ENCODE peak calls at places on chromosomes 2 and 18, in five cellular contexts. One of them, this sample, is unnamed.

GRCh38 chr2:156625360-156625995 is 189.3 kb downstream of the GPD2 start:
- DNase-seq in GM12878: no peak
- DNase-seq in B cell: no peak
- DNase-seq in HFFc6: no peak
- DNase-seq in A549: no peak
- DNase-seq in this sample: no peak

GRCh38 chr2:223723954-223724411 is 113.4 kb downstream of the AP1S3 start:
- DNase-seq in B cell: no peak
- DNase-seq in HFFc6: no peak
- DNase-seq in A549: peak
- DNase-seq in GM12878: no peak
- DNase-seq in this sample: no peak

GRCh38 chr2:237223208-237223861 is 137.6 kb downstream of the COPS8 start:
- DNase-seq in GM12878: no peak
- DNase-seq in B cell: no peak
- DNase-seq in A549: peak
- DNase-seq in HFFc6: peak
- DNase-seq in this sample: no peak

GRCh38 chr2:200383380-200384110 is 77.1 kb downstream of the SPATS2L start:
- DNase-seq in HFFc6: no peak
- DNase-seq in B cell: peak
- DNase-seq in A549: no peak
- DNase-seq in GM12878: peak
- DNase-seq in this sample: no peak

GRCh38 chr2:67462741-67463496 is 65.8 kb downstream of the ETAA1 start:
- DNase-seq in GM12878: no peak
- DNase-seq in HFFc6: no peak
- DNase-seq in B cell: no peak
- DNase-seq in A549: no peak
- DNase-seq in this sample: no peak

GRCh38 chr2:118310016-118310877 is 222.0 kb downstream of the INSIG2 start:
- DNase-seq in HFFc6: no peak
- DNase-seq in GM12878: no peak
- DNase-seq in A549: no peak
- DNase-seq in B cell: peak
- DNase-seq in this sample: peak

GRCh38 chr18:48798334-48799197 is 152.2 kb downstream of the SMAD7 start:
- DNase-seq in A549: no peak
- DNase-seq in GM12878: no peak
- DNase-seq in HFFc6: no peak
- DNase-seq in B cell: no peak
- DNase-seq in this sample: no peak

GRCh38 chr2:234947556-234947955 is 4.3 kb upstream of the SH3BP4 start:
- DNase-seq in B cell: no peak
- DNase-seq in GM12878: no peak
- DNase-seq in A549: no peak
- DNase-seq in HFFc6: no peak
- DNase-seq in this sample: no peak

GRCh38 chr2:130316596-130316995 is 26.1 kb upstream of the IMP4 start:
- DNase-seq in GM12878: no peak
- DNase-seq in HFFc6: no peak
- DNase-seq in A549: no peak
- DNase-seq in B cell: no peak
- DNase-seq in this sample: no peak

GRCh38 chr2:70941701-70942100 is 6.0 kb downstream of the ATP6V1B1 start:
- DNase-seq in HFFc6: no peak
- DNase-seq in A549: no peak
- DNase-seq in GM12878: no peak
- DNase-seq in B cell: no peak
- DNase-seq in this sample: no peak

GRCh38 chr2:40721595-40721994 is 269.7 kb upstream of the SLC8A1 start:
- DNase-seq in HFFc6: peak
- DNase-seq in B cell: no peak
- DNase-seq in GM12878: no peak
- DNase-seq in A549: no peak
- DNase-seq in this sample: no peak